ENCODE peak calls at places on chromosomes 12 and 14, in seven cellular contexts. J is RWPE2; O is A549; H is ovary; Q is Peyer's patch; P is upper lobe of left lung; D is CD8-positive, alpha-beta T cell. R is an unnamed sample.

GRCh38 chr12:54744590-54744989 is 96.4 kb upstream of the DCD start:
- DNase-seq in J (no peak), O (no peak), H (no peak), Q (no peak), P (no peak), D (no peak), R (no peak)

GRCh38 chr14:58390830-58391229 is 4.9 kb upstream of the TOMM20L start:
- DNase-seq in J (no peak), O (no peak), H (no peak), Q (no peak), P (no peak), D (no peak), R (no peak)

GRCh38 chr12:4271433-4272013 is 2.0 kb upstream of the CCND2 start:
- DNase-seq in J (no peak), O (no peak), H (no peak), Q (no peak), P (peak; percentile 35), D (no peak), R (no peak)

GRCh38 chr14:94062344-94062904 is 18.6 kb downstream of the DDX24 start:
- DNase-seq in J (peak; percentile 84), O (no peak), H (no peak), Q (no peak), P (no peak), D (no peak), R (no peak)

GRCh38 chr12:65570451-65571130 is 253.7 kb upstream of the HMGA2 start:
- DNase-seq in J (no peak), O (no peak), H (no peak), Q (no peak), P (no peak), D (no peak), R (no peak)

GRCh38 chr12:117105902-117106301 is 6.7 kb upstream of the TESC start:
- DNase-seq in J (no peak), O (no peak), H (no peak), Q (peak; percentile 62), P (peak; percentile 42), D (peak; percentile 74), R (no peak)

GRCh38 chr12:69896653-69897381 is 71.8 kb downstream of the MYRFL start:
- DNase-seq in J (no peak), O (no peak), H (no peak), Q (no peak), P (no peak), D (no peak), R (no peak)

GRCh38 chr12:45415393-45415817 is 199.5 kb downstream of the ANO6 start:
- DNase-seq in J (peak; percentile 89), O (peak; percentile 89), H (no peak), Q (no peak), P (peak; percentile 23), D (no peak), R (peak; percentile 91)

GRCh38 chr12:2244013-2244861 is 191.4 kb downstream of the CACNA1C start:
- DNase-seq in J (no peak), O (no peak), H (no peak), Q (no peak), P (no peak), D (no peak), R (peak; percentile 79)

GRCh38 chr14:57578427-57579220 is 85.0 kb upstream of the CCDC198 start:
- DNase-seq in J (no peak), O (no peak), H (no peak), Q (no peak), P (no peak), D (no peak), R (no peak)

DNA sequence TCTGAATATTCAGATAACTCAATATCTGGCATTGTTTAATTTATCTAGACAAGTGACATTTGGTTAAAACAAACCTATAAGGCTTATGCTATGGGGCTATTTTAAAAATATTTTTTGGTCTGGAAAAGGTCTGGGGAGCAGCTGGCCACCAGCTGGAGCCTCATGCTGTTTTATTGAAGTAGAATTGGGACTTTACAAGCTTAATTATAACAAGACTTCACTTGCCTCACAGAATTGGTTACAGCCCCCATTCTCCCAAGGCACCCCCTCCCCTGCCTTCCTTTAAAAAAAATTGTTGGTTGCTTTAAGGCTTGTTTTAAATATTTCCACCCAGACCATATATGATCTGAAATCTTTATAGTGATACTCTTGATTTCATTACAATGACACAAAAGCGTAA is 453.9 kb downstream of the ADAMTS20 start:
- DNase-seq in J (no peak), O (no peak), H (no peak), Q (no peak), P (no peak), D (no peak), R (no peak)
- H3K4me3 ChIP-seq in J (no peak overlapping the region), O (no peak overlapping the region), H (no peak overlapping the region), Q (no peak overlapping the region), P (no peak overlapping the region), D (no peak overlapping the region), R (no peak overlapping the region)

GRCh38 chr14:67486890-67487289 is 1.6 kb downstream of the TMEM229B start:
- DNase-seq in J (no peak), O (no peak), H (no peak), Q (no peak), P (no peak), D (no peak), R (no peak)
- H3K4me1 ChIP-seq in J (no peaks in the 10 kb centered on the region), O (no peaks in the 10 kb centered on the region), H (no peaks in the 10 kb centered on the region), Q (peaks cover 3% of the 10 kb centered on the region), P (peaks cover 4% of the 10 kb centered on the region), D (peaks cover 51% of the 10 kb centered on the region), R (no peaks in the 10 kb centered on the region)

GRCh38 chr14:99240512-99241313 is 31.3 kb downstream of the BCL11B start:
- DNase-seq in J (no peak), O (no peak), H (no peak), Q (no peak), P (no peak), D (peak; percentile 45), R (no peak)
- H3K4me3 ChIP-seq in J (no peak overlapping the region), O (no peak overlapping the region), H (no peak overlapping the region), Q (no peak overlapping the region), P (no peak overlapping the region), D (peak overlapping the region; percentile 38), R (no peak overlapping the region)

DNA sequence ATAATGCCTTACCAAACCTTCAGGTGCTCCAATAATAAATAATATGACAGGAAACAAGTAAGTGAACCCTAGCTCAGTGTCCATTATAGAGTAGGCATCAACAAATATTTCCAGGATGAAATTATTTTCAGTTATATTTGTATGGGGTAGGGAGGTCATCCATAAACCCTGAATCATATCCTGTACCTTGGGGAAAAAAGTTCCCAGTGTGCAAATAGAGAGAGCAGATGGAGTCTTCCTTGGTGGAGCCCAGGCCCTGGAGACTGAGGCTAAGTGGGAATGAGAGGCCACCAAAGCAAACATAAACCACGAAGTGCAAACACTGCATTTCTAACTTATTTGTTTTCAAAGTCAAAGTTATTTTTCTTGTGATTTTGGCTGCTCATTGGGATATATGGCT is 8.5 kb upstream of the ERP27 start:
- DNase-seq in J (no peak), O (peak; percentile 26), H (no peak), Q (no peak), P (no peak), D (no peak), R (no peak)
- H3K4me1 ChIP-seq in J (peaks cover 12% of the 10 kb centered on the region), O (peaks cover 38% of the 10 kb centered on the region), H (peaks cover 7% of the 10 kb centered on the region), Q (no peaks in the 10 kb centered on the region), P (peaks cover 50% of the 10 kb centered on the region), D (peaks cover 74% of the 10 kb centered on the region), R (peaks cover 9% of the 10 kb centered on the region)

GRCh38 chr12:77064891-77065360 is 443 bp downstream of the E2F7 start:
- DNase-seq in J (no peak), O (no peak), H (no peak), Q (no peak), P (no peak), D (no peak), R (no peak)
- H3K4me3 ChIP-seq in J (peak overlapping the region; percentile 81), O (peak overlapping the region; percentile 79), H (peak overlapping the region; percentile 67), Q (peak overlapping the region; percentile 73), P (peak overlapping the region; percentile 67), D (peak overlapping the region; percentile 62), R (peak overlapping the region; percentile 65)

GRCh38 chr12:106081606-106082005 is 57.1 kb downstream of the NUAK1 start:
- DNase-seq in J (no peak), O (no peak), H (no peak), Q (no peak), P (no peak), D (no peak), R (no peak)
- H3K4me1 ChIP-seq in J (no peaks in the 10 kb centered on the region), O (peaks cover 80% of the 10 kb centered on the region), H (peaks cover 14% of the 10 kb centered on the region), Q (no peaks in the 10 kb centered on the region), P (peaks cover 6% of the 10 kb centered on the region), D (no peaks in the 10 kb centered on the region), R (peaks cover 64% of the 10 kb centered on the region)

DNA sequence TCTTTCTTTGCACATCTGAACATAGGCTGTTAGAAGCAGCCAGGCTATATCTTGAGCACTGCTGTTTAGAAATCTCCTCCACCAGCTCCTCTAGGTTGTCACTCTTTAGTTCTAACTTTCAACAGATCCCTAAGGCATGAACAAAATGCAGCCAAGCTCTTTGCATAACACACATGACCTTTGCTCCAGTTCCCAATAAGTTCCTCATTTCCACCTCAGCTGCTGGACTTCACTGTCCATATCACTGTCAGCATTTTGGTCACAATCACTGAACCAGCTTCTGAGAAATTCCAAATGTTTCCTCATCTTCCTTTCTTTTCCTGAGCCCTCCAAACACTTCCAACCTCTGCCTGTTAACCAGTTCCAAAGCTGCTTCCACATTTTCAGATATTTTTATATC is 27.6 kb upstream of the C14orf132 start:
- DNase-seq in J (no peak), O (no peak), H (no peak), Q (no peak), P (no peak), D (no peak), R (no peak)
- H3K4me3 ChIP-seq in J (no peak overlapping the region), O (no peak overlapping the region), H (no peak overlapping the region), Q (no peak overlapping the region), P (no peak overlapping the region), D (no peak overlapping the region), R (no peak overlapping the region)

R was measured in ascending aorta.